ENCODE peak calls at places on chromosomes 13 and 19, in seven cellular contexts. One of them, this sample, is unnamed.

GRCh38 chr19:12727745-12728433 is 4.2 kb upstream of the TNPO2 start:
- DNase-seq in cardiac muscle cell: no peak
- DNase-seq in tibial nerve: no peak
- DNase-seq in SK-N-SH: no peak
- DNase-seq in Panc1: no peak
- DNase-seq in breast epithelium: no peak
- DNase-seq in left ventricle myocardium inferior: no peak
- DNase-seq in this sample: no peak

GRCh38 chr13:36746051-36746450 is 72.2 kb downstream of the SERTM1 start:
- DNase-seq in cardiac muscle cell: no peak
- DNase-seq in tibial nerve: no peak
- DNase-seq in SK-N-SH: no peak
- DNase-seq in Panc1: no peak
- DNase-seq in breast epithelium: no peak
- DNase-seq in left ventricle myocardium inferior: no peak
- DNase-seq in this sample: no peak

GRCh38 chr13:49649244-49649962 is 21.1 kb downstream of the ARL11 start:
- DNase-seq in cardiac muscle cell: peak
- DNase-seq in tibial nerve: no peak
- DNase-seq in SK-N-SH: no peak
- DNase-seq in Panc1: no peak
- DNase-seq in breast epithelium: no peak
- DNase-seq in left ventricle myocardium inferior: no peak
- DNase-seq in this sample: no peak

GRCh38 chr19:341386-342127 is 3.0 kb downstream of the MIER2 start:
- DNase-seq in cardiac muscle cell: no peak
- DNase-seq in tibial nerve: no peak
- DNase-seq in SK-N-SH: no peak
- DNase-seq in Panc1: no peak
- DNase-seq in breast epithelium: no peak
- DNase-seq in left ventricle myocardium inferior: no peak
- DNase-seq in this sample: no peak

GRCh38 chr13:66714795-66715194 is 515.3 kb downstream of the PCDH9 start:
- DNase-seq in cardiac muscle cell: peak
- DNase-seq in tibial nerve: no peak
- DNase-seq in SK-N-SH: no peak
- DNase-seq in Panc1: no peak
- DNase-seq in breast epithelium: no peak
- DNase-seq in left ventricle myocardium inferior: no peak
- DNase-seq in this sample: no peak

GRCh38 chr19:45785781-45786532 is 3.7 kb upstream of the DMPK start:
- DNase-seq in cardiac muscle cell: no peak
- DNase-seq in tibial nerve: no peak
- DNase-seq in SK-N-SH: no peak
- DNase-seq in Panc1: no peak
- DNase-seq in breast epithelium: no peak
- DNase-seq in left ventricle myocardium inferior: no peak
- DNase-seq in this sample: no peak

GRCh38 chr19:45255611-45256157 is 4.6 kb downstream of the MARK4 start:
- DNase-seq in cardiac muscle cell: no peak
- DNase-seq in tibial nerve: no peak
- DNase-seq in SK-N-SH: no peak
- DNase-seq in Panc1: no peak
- DNase-seq in breast epithelium: no peak
- DNase-seq in left ventricle myocardium inferior: no peak
- DNase-seq in this sample: no peak

GRCh38 chr19:5103061-5103701 is 134.3 kb downstream of the KDM4B start:
- DNase-seq in cardiac muscle cell: peak
- DNase-seq in tibial nerve: peak
- DNase-seq in SK-N-SH: peak
- DNase-seq in Panc1: no peak
- DNase-seq in breast epithelium: no peak
- DNase-seq in left ventricle myocardium inferior: peak
- DNase-seq in this sample: no peak

GRCh38 chr13:49810464-49810824 is 18.0 kb upstream of the KPNA3 start:
- DNase-seq in cardiac muscle cell: no peak
- DNase-seq in tibial nerve: no peak
- DNase-seq in SK-N-SH: no peak
- DNase-seq in Panc1: no peak
- DNase-seq in breast epithelium: no peak
- DNase-seq in left ventricle myocardium inferior: no peak
- DNase-seq in this sample: no peak

GRCh38 chr19:45368737-45369340 is 1.5 kb downstream of the ERCC2 start:
- DNase-seq in cardiac muscle cell: no peak
- DNase-seq in tibial nerve: no peak
- DNase-seq in SK-N-SH: no peak
- DNase-seq in Panc1: no peak
- DNase-seq in breast epithelium: no peak
- DNase-seq in left ventricle myocardium inferior: no peak
- DNase-seq in this sample: no peak

GRCh38 chr19:49506575-49507105 is 5.8 kb upstream of the FCGRT start:
- DNase-seq in cardiac muscle cell: peak
- DNase-seq in tibial nerve: peak
- DNase-seq in SK-N-SH: peak
- DNase-seq in Panc1: no peak
- DNase-seq in breast epithelium: no peak
- DNase-seq in left ventricle myocardium inferior: peak
- DNase-seq in this sample: no peak

GRCh38 chr13:76764429-76764828 is 121.8 kb downstream of the KCTD12 start:
- DNase-seq in cardiac muscle cell: peak
- DNase-seq in tibial nerve: peak
- DNase-seq in SK-N-SH: no peak
- DNase-seq in Panc1: no peak
- DNase-seq in breast epithelium: no peak
- DNase-seq in left ventricle myocardium inferior: peak
- DNase-seq in this sample: peak

GRCh38 chr19:18590273-18591272 is 2.0 kb downstream of the REX1BD start:
- DNase-seq in cardiac muscle cell: peak
- DNase-seq in tibial nerve: peak
- DNase-seq in SK-N-SH: peak
- DNase-seq in Panc1: peak
- DNase-seq in breast epithelium: peak
- DNase-seq in left ventricle myocardium inferior: no peak
- DNase-seq in this sample: no peak

GRCh38 chr13:104414771-104415170 is 1348.6 kb upstream of the SLC10A2 start:
- DNase-seq in cardiac muscle cell: no peak
- DNase-seq in tibial nerve: no peak
- DNase-seq in SK-N-SH: no peak
- DNase-seq in Panc1: no peak
- DNase-seq in breast epithelium: no peak
- DNase-seq in left ventricle myocardium inferior: no peak
- DNase-seq in this sample: no peak

GRCh38 chr19:7428651-7429113 is 60.2 kb downstream of the PEX11G start:
- DNase-seq in cardiac muscle cell: no peak
- DNase-seq in tibial nerve: no peak
- DNase-seq in SK-N-SH: no peak
- DNase-seq in Panc1: no peak
- DNase-seq in breast epithelium: no peak
- DNase-seq in left ventricle myocardium inferior: no peak
- DNase-seq in this sample: peak

GRCh38 chr19:7427944-7428343 is 60.9 kb downstream of the PEX11G start:
- DNase-seq in cardiac muscle cell: no peak
- DNase-seq in tibial nerve: no peak
- DNase-seq in SK-N-SH: no peak
- DNase-seq in Panc1: no peak
- DNase-seq in breast epithelium: no peak
- DNase-seq in left ventricle myocardium inferior: no peak
- DNase-seq in this sample: no peak

GRCh38 chr19:7421941-7422744 is 66.7 kb downstream of the PEX11G start:
- DNase-seq in cardiac muscle cell: no peak
- DNase-seq in tibial nerve: no peak
- DNase-seq in SK-N-SH: no peak
- DNase-seq in Panc1: no peak
- DNase-seq in breast epithelium: no peak
- DNase-seq in left ventricle myocardium inferior: no peak
- DNase-seq in this sample: no peak

GRCh38 chr19:7426986-7427385 is 61.8 kb downstream of the PEX11G start:
- DNase-seq in cardiac muscle cell: no peak
- DNase-seq in tibial nerve: no peak
- DNase-seq in SK-N-SH: no peak
- DNase-seq in Panc1: no peak
- DNase-seq in breast epithelium: no peak
- DNase-seq in left ventricle myocardium inferior: no peak
- DNase-seq in this sample: no peak
- H3K27ac ChIP-seq in cardiac muscle cell: no peak
- H3K27ac ChIP-seq in tibial nerve: no peak
- H3K27ac ChIP-seq in SK-N-SH: no peak
- H3K27ac ChIP-seq in Panc1: no peak
- H3K27ac ChIP-seq in breast epithelium: no peak
- H3K27ac ChIP-seq in left ventricle myocardium inferior: no peak
- H3K27ac ChIP-seq in this sample: peak

GRCh38 chr19:55258476-55258827 is 365 bp downstream of the PPP6R1 start:
- DNase-seq in cardiac muscle cell: no peak
- DNase-seq in tibial nerve: no peak
- DNase-seq in SK-N-SH: peak
- DNase-seq in Panc1: no peak
- DNase-seq in breast epithelium: peak
- DNase-seq in left ventricle myocardium inferior: peak
- DNase-seq in this sample: no peak
- H3K4me3 ChIP-seq in cardiac muscle cell: peak
- H3K4me3 ChIP-seq in tibial nerve: peak
- H3K4me3 ChIP-seq in SK-N-SH: peak
- H3K4me3 ChIP-seq in Panc1: peak
- H3K4me3 ChIP-seq in breast epithelium: peak
- H3K4me3 ChIP-seq in left ventricle myocardium inferior: peak
- H3K4me3 ChIP-seq in this sample: peak

GRCh38 chr13:39415403-39415802 is 187.6 kb downstream of the LHFPL6 start:
- DNase-seq in cardiac muscle cell: peak
- DNase-seq in tibial nerve: no peak
- DNase-seq in SK-N-SH: peak
- DNase-seq in Panc1: no peak
- DNase-seq in breast epithelium: peak
- DNase-seq in left ventricle myocardium inferior: peak
- DNase-seq in this sample: no peak

GRCh38 chr13:39417643-39418042 is 185.3 kb downstream of the LHFPL6 start:
- DNase-seq in cardiac muscle cell: peak
- DNase-seq in tibial nerve: no peak
- DNase-seq in SK-N-SH: no peak
- DNase-seq in Panc1: no peak
- DNase-seq in breast epithelium: no peak
- DNase-seq in left ventricle myocardium inferior: no peak
- DNase-seq in this sample: no peak

GRCh38 chr13:39419068-39419467 is 183.9 kb downstream of the LHFPL6 start:
- DNase-seq in cardiac muscle cell: no peak
- DNase-seq in tibial nerve: no peak
- DNase-seq in SK-N-SH: no peak
- DNase-seq in Panc1: no peak
- DNase-seq in breast epithelium: no peak
- DNase-seq in left ventricle myocardium inferior: no peak
- DNase-seq in this sample: no peak

GRCh38 chr13:39418424-39418823 is 184.6 kb downstream of the LHFPL6 start:
- DNase-seq in cardiac muscle cell: no peak
- DNase-seq in tibial nerve: no peak
- DNase-seq in SK-N-SH: no peak
- DNase-seq in Panc1: no peak
- DNase-seq in breast epithelium: no peak
- DNase-seq in left ventricle myocardium inferior: no peak
- DNase-seq in this sample: no peak

GRCh38 chr13:39417131-39417530 is 185.9 kb downstream of the LHFPL6 start:
- DNase-seq in cardiac muscle cell: peak
- DNase-seq in tibial nerve: no peak
- DNase-seq in SK-N-SH: peak
- DNase-seq in Panc1: no peak
- DNase-seq in breast epithelium: no peak
- DNase-seq in left ventricle myocardium inferior: no peak
- DNase-seq in this sample: no peak
- TF ChIP-seq CTCF in cardiac muscle cell: peak
- TF ChIP-seq CTCF in tibial nerve: no peak
- TF ChIP-seq CTCF in SK-N-SH: peak
- TF ChIP-seq CTCF in Panc1: peak
- TF ChIP-seq CTCF in breast epithelium: no peak
- TF ChIP-seq CTCF in left ventricle myocardium inferior: peak
- TF ChIP-seq CTCF in this sample: no peak

DNA sequence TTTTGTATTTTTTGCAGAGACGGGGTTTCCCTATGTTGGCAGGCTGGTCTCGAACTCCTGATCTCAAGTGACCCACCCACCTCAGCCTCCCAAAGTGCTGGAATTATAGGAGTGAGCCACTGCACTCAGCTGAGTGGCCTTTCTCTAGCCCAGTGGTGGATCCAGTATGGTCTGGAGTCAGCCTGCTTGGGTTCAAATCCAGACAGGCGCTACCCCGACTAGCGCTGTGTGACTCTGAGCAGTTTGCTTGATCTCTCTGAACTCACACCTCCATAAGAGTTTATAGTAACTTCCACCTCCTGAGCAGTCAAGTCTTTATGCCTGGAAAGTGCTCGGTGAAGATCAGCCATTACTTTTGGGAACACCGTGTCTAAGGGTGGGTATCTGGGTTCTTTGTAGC is 10.4 kb downstream of the S1PR2 start:
- DNase-seq in cardiac muscle cell: no peak
- DNase-seq in tibial nerve: no peak
- DNase-seq in SK-N-SH: no peak
- DNase-seq in Panc1: no peak
- DNase-seq in breast epithelium: no peak
- DNase-seq in left ventricle myocardium inferior: no peak
- DNase-seq in this sample: no peak
- H3K27ac ChIP-seq in cardiac muscle cell: no peak
- H3K27ac ChIP-seq in tibial nerve: peak
- H3K27ac ChIP-seq in SK-N-SH: no peak
- H3K27ac ChIP-seq in Panc1: no peak
- H3K27ac ChIP-seq in breast epithelium: no peak
- H3K27ac ChIP-seq in left ventricle myocardium inferior: no peak
- H3K27ac ChIP-seq in this sample: no peak

DNA sequence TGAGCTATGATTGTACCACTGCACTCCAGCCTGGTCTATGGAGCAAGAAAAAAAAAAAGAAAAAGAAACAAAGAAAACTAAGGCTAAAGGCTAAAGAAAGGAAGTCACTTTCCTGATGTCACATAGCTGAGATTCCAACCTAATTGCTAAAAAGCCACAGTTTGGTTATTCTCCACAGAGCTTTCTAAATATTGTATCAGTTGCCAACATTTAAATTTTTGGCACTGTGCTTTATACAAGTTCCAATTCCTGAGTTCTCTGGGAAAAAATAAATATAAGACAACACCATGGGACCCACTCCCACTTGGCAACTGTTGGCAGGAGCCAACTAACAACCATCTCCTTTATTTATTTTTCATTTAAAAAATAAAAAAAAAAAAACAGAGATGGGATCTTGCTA is 11.2 kb upstream of the LYPD3 start:
- DNase-seq in cardiac muscle cell: peak
- DNase-seq in tibial nerve: no peak
- DNase-seq in SK-N-SH: no peak
- DNase-seq in Panc1: no peak
- DNase-seq in breast epithelium: no peak
- DNase-seq in left ventricle myocardium inferior: no peak
- DNase-seq in this sample: no peak
- H3K4me3 ChIP-seq in cardiac muscle cell: no peak
- H3K4me3 ChIP-seq in tibial nerve: no peak
- H3K4me3 ChIP-seq in SK-N-SH: no peak
- H3K4me3 ChIP-seq in Panc1: no peak
- H3K4me3 ChIP-seq in breast epithelium: no peak
- H3K4me3 ChIP-seq in left ventricle myocardium inferior: no peak
- H3K4me3 ChIP-seq in this sample: no peak

DNA sequence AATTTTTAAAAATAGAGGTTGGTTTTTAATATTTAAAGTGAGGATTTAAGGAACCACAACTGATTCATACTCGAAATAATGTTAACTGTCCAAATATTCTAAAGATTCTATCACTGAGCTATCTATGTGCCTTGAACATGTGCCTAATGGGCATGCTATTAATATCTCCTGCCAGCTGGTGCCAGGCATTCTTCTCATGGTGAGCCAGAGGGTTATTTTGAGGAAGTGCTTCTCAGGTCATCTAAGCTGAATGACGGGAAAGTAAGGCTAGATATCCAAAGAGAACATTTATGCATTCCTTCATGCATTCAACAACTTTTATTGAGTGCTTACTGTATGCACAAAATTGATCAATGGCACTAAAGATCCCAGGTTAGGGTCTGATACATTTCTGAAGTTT is 138.2 kb downstream of the PIBF1 start:
- DNase-seq in cardiac muscle cell: no peak
- DNase-seq in tibial nerve: no peak
- DNase-seq in SK-N-SH: no peak
- DNase-seq in Panc1: no peak
- DNase-seq in breast epithelium: no peak
- DNase-seq in left ventricle myocardium inferior: peak
- DNase-seq in this sample: no peak
- TF ChIP-seq CTCF in cardiac muscle cell: no peak
- TF ChIP-seq CTCF in tibial nerve: no peak
- TF ChIP-seq CTCF in SK-N-SH: no peak
- TF ChIP-seq CTCF in Panc1: no peak
- TF ChIP-seq CTCF in breast epithelium: no peak
- TF ChIP-seq CTCF in left ventricle myocardium inferior: no peak
- TF ChIP-seq CTCF in this sample: no peak

This sample was measured in left lung.